ENCODE peak calls at places on chromosomes 5 and 9, in four cellular contexts. L is IMR-90, C is H1, P is mesendoderm. R is an unnamed sample.

GRCh38 chr5:78972654-78973428 is 12.3 kb downstream of the ARSB start:
- DNase-seq in C (no peak), P (no peak), L (peak), R (no peak)

GRCh38 chr5:176405656-176406435 is 10.5 kb downstream of the CLTB start:
- DNase-seq in P (peak), L (no peak), C (peak), R (peak)

GRCh38 chr9:109512170-109512756 is 14.2 kb upstream of the PTPN3 start:
- DNase-seq in P (no peak), L (no peak), C (no peak), R (no peak)

GRCh38 chr9:124452326-124452725 is 2.1 kb downstream of the ADGRD2 start:
- DNase-seq in C (no peak), L (no peak), P (no peak), R (no peak)

GRCh38 chr5:37501152-37501551 is 122.0 kb downstream of the WDR70 start:
- DNase-seq in P (no peak), C (no peak), L (peak), R (no peak)

GRCh38 chr5:68317641-68318040 is 102.1 kb downstream of the PIK3R1 start:
- DNase-seq in L (no peak), C (no peak), P (no peak), R (no peak)

GRCh38 chr5:180807654-180808414 is 5.2 kb upstream of the MGAT1 start:
- DNase-seq in P (no peak), C (no peak), L (no peak), R (no peak)

GRCh38 chr5:157312492-157312891 is 46.6 kb downstream of the CYFIP2 start:
- DNase-seq in P (peak), L (peak), C (no peak), R (peak)

GRCh38 chr5:141992349-141992963 is 20.4 kb downstream of the GNPDA1 start:
- DNase-seq in L (peak), P (peak), C (peak), R (no peak)

GRCh38 chr5:65133473-65134110 is 348.1 kb downstream of the ADAMTS6 start:
- DNase-seq in P (no peak), L (no peak), C (no peak), R (no peak)

GRCh38 chr5:39073759-39074008 is 515 bp downstream of the RICTOR start:
- DNase-seq in C (no peak), L (no peak), P (no peak), R (no peak)

GRCh38 chr9:69671291-69671903 is 774 bp downstream of the APBA1 start:
- DNase-seq in C (no peak), L (no peak), P (no peak), R (no peak)

GRCh38 chr5:1892685-1893445 is 10.1 kb upstream of the IRX4 start:
- DNase-seq in C (no peak), L (no peak), P (no peak), R (no peak)

GRCh38 chr5:128778474-128778873 is 186.8 kb upstream of the SLC27A6 start:
- DNase-seq in C (no peak), P (peak), L (peak), R (no peak)

GRCh38 chr5:139733698-139734491 is 61.7 kb upstream of the PSD2 start:
- DNase-seq in L (no peak), P (no peak), C (peak), R (no peak)

GRCh38 chr5:150000990-150001659 is 586 bp downstream of the HMGXB3 start:
- DNase-seq in C (no peak), L (peak), P (peak), R (peak)

GRCh38 chr9:35313911-35314310 is 152.1 kb downstream of the UNC13B start:
- DNase-seq in P (no peak), L (peak), C (no peak), R (no peak)

GRCh38 chr9:84937086-84937670 is 267.6 kb downstream of the NTRK2 start:
- DNase-seq in C (no peak), P (peak), L (no peak), R (peak)

GRCh38 chr5:108280960-108281569 is 100.8 kb downstream of the FBXL17 start:
- DNase-seq in L (no peak), P (no peak), C (no peak), R (no peak)
- H3K56ac ChIP-seq in L (no peak), P (no peak), C (no peak), R (no peak)

GRCh38 chr5:95609711-95610110 is 10.2 kb upstream of the GPR150 start:
- DNase-seq in L (peak), P (no peak), C (no peak), R (no peak)
- H3K56ac ChIP-seq in L (no peak), P (no peak), C (no peak), R (no peak)

DNA sequence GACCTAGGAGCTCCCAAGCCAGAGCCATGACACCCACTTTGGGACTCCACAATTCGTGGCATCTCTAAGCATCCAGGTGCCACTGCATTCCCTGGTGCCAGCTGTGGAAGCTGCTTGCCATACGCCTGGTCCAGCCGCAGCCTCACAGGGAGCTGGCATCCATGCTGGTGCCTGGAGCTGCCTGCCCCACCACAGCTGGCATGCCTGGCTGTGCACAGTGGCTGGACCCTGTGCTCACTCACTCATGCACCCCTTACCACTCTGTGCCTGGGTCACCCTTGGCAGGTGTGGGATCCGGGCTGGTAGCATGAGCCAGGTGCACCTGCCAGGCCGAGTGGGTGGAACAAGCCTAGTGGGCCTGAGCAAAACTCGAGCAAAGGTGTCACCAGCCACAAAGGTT is 90.1 kb downstream of the CAVIN4 start:
- DNase-seq in C (no peak), P (no peak), L (no peak), R (no peak)
- H3K56ac ChIP-seq in C (no peak), P (no peak), L (no peak), R (no peak)

GRCh38 chr5:123422433-123423277 is 548 bp downstream of the CEP120 start:
- DNase-seq in L (peak), P (peak), C (no peak), R (no peak)
- H3K56ac ChIP-seq in L (peak), P (peak), C (no peak), R (no peak)

R was measured in H9.